ENCODE peak calls at places on chromosomes 5 and 9, in four cellular contexts. U is stomach, Y is tibial nerve, L is thyroid gland. S is an unnamed sample. For H3K4me1, the result is how much of the 10 kb centered on the place peaks cover.

GRCh38 chr5:170522211-170523128 is 18.6 kb downstream of the KCNIP1 start:
- DNase-seq in U (no peak), Y (no peak), L (peak), S (no peak)

GRCh38 chr9:126367646-126368419 is 41.2 kb downstream of the MVB12B start:
- DNase-seq in U (no peak), Y (no peak), L (no peak), S (no peak)

GRCh38 chr9:71762900-71763653 is 5.2 kb downstream of the CEMIP2 start:
- DNase-seq in U (no peak), Y (no peak), L (no peak), S (no peak)

GRCh38 chr5:56711191-56711590 is 104.2 kb upstream of the MAP3K1 start:
- DNase-seq in U (no peak), Y (no peak), L (no peak), S (no peak)

GRCh38 chr5:40446910-40447309 is 232.8 kb upstream of the PTGER4 start:
- DNase-seq in U (no peak), Y (no peak), L (no peak), S (no peak)

GRCh38 chr5:137734962-137735530 is 843 bp downstream of the KLHL3 start:
- DNase-seq in U (peak), Y (peak), L (peak), S (no peak)

GRCh38 chr9:92706218-92706940 is 36.4 kb upstream of the IPPK start:
- DNase-seq in U (no peak), Y (no peak), L (no peak), S (no peak)

GRCh38 chr5:64811050-64811640 is 42.4 kb downstream of the CWC27 start:
- DNase-seq in U (no peak), Y (no peak), L (no peak), S (no peak)

GRCh38 chr9:101365181-101365580 is 19.6 kb downstream of the BAAT start:
- DNase-seq in U (no peak), Y (no peak), L (no peak), S (no peak)

GRCh38 chr5:375921-376871 is 54.7 kb downstream of the AHRR start:
- DNase-seq in U (peak), Y (no peak), L (no peak), S (no peak)

GRCh38 chr5:59709833-59710232 is 183.7 kb downstream of the PDE4D start:
- DNase-seq in U (peak), Y (no peak), L (no peak), S (no peak)

GRCh38 chr9:101587644-101588043 is 7.1 kb downstream of the PPP3R2 start:
- DNase-seq in U (no peak), Y (no peak), L (no peak), S (no peak)

GRCh38 chr9:113343732-113344231 is 3.7 kb upstream of the WDR31 start:
- DNase-seq in U (peak), Y (peak), L (peak), S (peak)

GRCh38 chr5:95817430-95817829 is 5.1 kb downstream of the GLRX start:
- DNase-seq in U (no peak), Y (no peak), L (no peak), S (no peak)

GRCh38 chr5:4553130-4553529 is 587.0 kb upstream of the ADAMTS16 start:
- DNase-seq in U (no peak), Y (no peak), L (no peak), S (no peak)

GRCh38 chr5:87164409-87164808 is 103.3 kb upstream of the RASA1 start:
- DNase-seq in U (no peak), Y (no peak), L (no peak), S (no peak)

GRCh38 chr5:140882591-140882899 is 621 bp downstream of the PCDHA13 start:
- DNase-seq in U (no peak), Y (peak), L (peak), S (no peak)

GRCh38 chr5:131082034-131082550 is 83.0 kb downstream of the HINT1 start:
- DNase-seq in U (no peak), Y (no peak), L (no peak), S (no peak)

GRCh38 chr5:131324311-131324710 is 60.5 kb downstream of the CDC42SE2 start:
- DNase-seq in U (no peak), Y (peak), L (peak), S (no peak)

GRCh38 chr5:140190868-140191209 is 15.9 kb downstream of the CYSTM1 start:
- DNase-seq in U (no peak), Y (no peak), L (no peak), S (no peak)

GRCh38 chr9:123020796-123021195 is 12.7 kb upstream of the GPR21 start:
- DNase-seq in U (no peak), Y (no peak), L (no peak), S (no peak)

GRCh38 chr5:179623906-179624741 is 653 bp upstream of the HNRNPH1 start:
- DNase-seq in U (no peak), Y (no peak), L (no peak), S (no peak)

GRCh38 chr9:23830949-23831730 is 5.1 kb upstream of the ELAVL2 start:
- DNase-seq in U (no peak), Y (no peak), L (no peak), S (no peak)

GRCh38 chr5:154625031-154625430 is 130.1 kb upstream of the LARP1 start:
- DNase-seq in U (no peak), Y (no peak), L (no peak), S (no peak)

GRCh38 chr9:98255064-98255577 is 328 bp downstream of the TBC1D2 start:
- DNase-seq in U (peak), Y (no peak), L (no peak), S (no peak)

GRCh38 chr5:61779743-61780142 is 447.7 kb downstream of the ZSWIM6 start:
- DNase-seq in U (no peak), Y (no peak), L (no peak), S (no peak)

GRCh38 chr9:132163876-132164603 is 2.2 kb downstream of the NTNG2 start:
- DNase-seq in U (no peak), Y (no peak), L (no peak), S (no peak)

GRCh38 chr5:121018004-121018403 is 553.9 kb downstream of the PRR16 start:
- DNase-seq in U (no peak), Y (no peak), L (no peak), S (no peak)

GRCh38 chr9:133352635-133353340 is 3.5 kb downstream of the SURF1 start:
- DNase-seq in U (no peak), Y (no peak), L (no peak), S (no peak)

GRCh38 chr5:180070726-180071417 is 687 bp downstream of the RNF130 start:
- DNase-seq in U (peak), Y (peak), L (peak), S (no peak)

GRCh38 chr9:82188817-82189216 is 200.2 kb downstream of the SPATA31D1 start:
- DNase-seq in U (no peak), Y (no peak), L (no peak), S (no peak)

GRCh38 chr5:124034963-124035362 is 523.0 kb downstream of the CSNK1G3 start:
- DNase-seq in U (no peak), Y (no peak), L (no peak), S (no peak)

GRCh38 chr5:160133918-160134304 is 14.7 kb upstream of the PWWP2A start:
- DNase-seq in U (no peak), Y (no peak), L (no peak), S (no peak)

GRCh38 chr9:95058795-95059386 is 258.6 kb downstream of the FANCC start:
- DNase-seq in U (no peak), Y (no peak), L (no peak), S (no peak)
- H3K4me1 ChIP-seq in U (half or more), Y (half or more), L (under half), S (half or more)

GRCh38 chr9:135504262-135505229 is 4.1 kb downstream of the MRPS2 start:
- DNase-seq in U (peak), Y (peak), L (peak), S (no peak)
- TF ChIP-seq POLR2A in U (no peak), Y (no peak), L (no peak), S (no peak)

DNA sequence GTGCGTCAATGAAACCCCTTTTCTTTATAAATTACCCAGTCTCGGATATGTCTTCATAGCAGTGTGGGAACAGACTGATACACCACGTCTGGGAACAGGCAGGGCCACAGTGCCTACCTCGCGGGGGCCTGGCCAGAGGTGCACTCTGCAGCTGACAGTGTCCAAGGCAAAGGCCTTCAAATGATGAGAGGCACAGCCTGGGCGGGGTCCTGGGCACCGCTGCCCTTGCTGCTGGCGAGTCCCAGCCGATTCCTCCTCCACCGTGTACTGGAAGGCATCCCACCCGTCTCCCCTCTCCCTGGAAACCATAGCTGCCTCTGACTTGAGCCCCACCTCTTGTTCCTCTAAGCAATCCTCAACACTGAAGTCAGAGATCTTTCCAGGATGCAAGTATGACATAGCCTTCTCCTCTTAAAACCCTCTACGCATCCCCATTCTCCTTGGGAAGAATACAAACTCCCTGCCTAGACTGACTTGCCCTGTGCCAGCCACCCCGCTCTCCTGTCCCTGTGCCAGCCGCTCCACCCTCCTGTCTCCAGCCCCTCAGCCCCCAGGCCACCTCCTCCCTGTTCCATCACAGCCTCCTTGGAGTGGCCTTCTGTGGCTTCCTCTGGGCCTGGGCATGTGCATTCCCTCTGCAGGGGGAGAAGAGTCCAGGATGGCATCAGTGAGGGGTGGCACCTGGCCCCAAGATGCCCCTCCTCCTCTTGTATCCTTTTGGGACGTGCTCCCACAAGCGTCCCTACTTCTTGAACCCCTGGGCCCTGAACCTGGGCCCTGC is 8.1 kb upstream of the COL5A1 start:
- DNase-seq in U (no peak), Y (no peak), L (no peak), S (no peak)
- H3K4me1 ChIP-seq in U (under half), Y (under half), L (under half), S (under half)

GRCh38 chr9:105244274-105244995 is at the start of gene SLC44A1:
- DNase-seq in U (peak), Y (peak), L (peak), S (peak)
- TF ChIP-seq POLR2A in U (no peak), Y (peak), L (peak), S (peak)

GRCh38 chr5:149788964-149789363 is 58.9 kb downstream of the PPARGC1B start:
- DNase-seq in U (no peak), Y (no peak), L (no peak), S (no peak)
- H3K4me1 ChIP-seq in U (under half), Y (under half), L (under half), S (under half)

GRCh38 chr9:121599186-121599871 is 52.1 kb upstream of the DAB2IP start:
- DNase-seq in U (peak), Y (no peak), L (peak), S (no peak)
- TF ChIP-seq POLR2A in U (no peak), Y (no peak), L (peak), S (peak)

GRCh38 chr5:38602641-38603040 is 46.2 kb upstream of the LIFR start:
- DNase-seq in U (no peak), Y (no peak), L (no peak), S (no peak)
- H3K4me1 ChIP-seq in U (under half), Y (under half), L (under half), S (under half)

GRCh38 chr5:39072915-39073758 is 1.1 kb downstream of the RICTOR start:
- DNase-seq in U (peak), Y (peak), L (peak), S (no peak)
- TF ChIP-seq POLR2A in U (no peak), Y (no peak), L (no peak), S (no peak)

GRCh38 chr9:124277420-124277819 is 19.7 kb downstream of the NEK6 start:
- DNase-seq in U (no peak), Y (no peak), L (no peak), S (no peak)
- H3K4me1 ChIP-seq in U (under half), Y (half or more), L (under half), S (under half)